ENCODE peak calls at places on chromosomes 5 and 9, in seven cellular contexts. One of them, this sample, is unnamed.

GRCh38 chr9:124752967-124753366 is 18.1 kb downstream of the NR6A1 start:
- DNase-seq in A549: no peak
- DNase-seq in NCI-H524: no peak
- DNase-seq in EH: peak
- DNase-seq in fibroblast of gingiva: no peak
- DNase-seq in stimulated activated CD4-positive, alpha-beta T cell treated with anti-CD3 and anti-CD28 coated beads, Interleukin-2, amount 100 ng/mL, for 48 hours: no peak
- DNase-seq in cerebellum: no peak
- DNase-seq in this sample: peak

GRCh38 chr9:125466356-125466855 is 204.8 kb downstream of the GAPVD1 start:
- DNase-seq in A549: no peak
- DNase-seq in NCI-H524: no peak
- DNase-seq in EH: no peak
- DNase-seq in fibroblast of gingiva: no peak
- DNase-seq in cerebellum: no peak
- DNase-seq in stimulated activated CD4-positive, alpha-beta T cell treated with anti-CD3 and anti-CD28 coated beads, Interleukin-2, amount 100 ng/mL, for 48 hours: no peak
- DNase-seq in this sample: no peak

GRCh38 chr9:75238311-75238976 is 150.1 kb downstream of the OSTF1 start:
- DNase-seq in A549: peak
- DNase-seq in EH: peak
- DNase-seq in stimulated activated CD4-positive, alpha-beta T cell treated with anti-CD3 and anti-CD28 coated beads, Interleukin-2, amount 100 ng/mL, for 48 hours: peak
- DNase-seq in fibroblast of gingiva: peak
- DNase-seq in NCI-H524: peak
- DNase-seq in cerebellum: no peak
- DNase-seq in this sample: no peak

GRCh38 chr5:7586499-7586898 is 190.6 kb downstream of the ADCY2 start:
- DNase-seq in A549: no peak
- DNase-seq in EH: no peak
- DNase-seq in cerebellum: no peak
- DNase-seq in NCI-H524: peak
- DNase-seq in fibroblast of gingiva: no peak
- DNase-seq in stimulated activated CD4-positive, alpha-beta T cell treated with anti-CD3 and anti-CD28 coated beads, Interleukin-2, amount 100 ng/mL, for 48 hours: no peak
- DNase-seq in this sample: no peak

GRCh38 chr5:84885479-84886258 is 501.0 kb upstream of the EDIL3 start:
- DNase-seq in fibroblast of gingiva: peak
- DNase-seq in A549: peak
- DNase-seq in cerebellum: peak
- DNase-seq in stimulated activated CD4-positive, alpha-beta T cell treated with anti-CD3 and anti-CD28 coated beads, Interleukin-2, amount 100 ng/mL, for 48 hours: no peak
- DNase-seq in NCI-H524: no peak
- DNase-seq in EH: no peak
- DNase-seq in this sample: no peak

GRCh38 chr5:81283976-81284375 is 17.4 kb upstream of the ZCCHC9 start:
- DNase-seq in stimulated activated CD4-positive, alpha-beta T cell treated with anti-CD3 and anti-CD28 coated beads, Interleukin-2, amount 100 ng/mL, for 48 hours: no peak
- DNase-seq in cerebellum: no peak
- DNase-seq in A549: no peak
- DNase-seq in EH: no peak
- DNase-seq in NCI-H524: no peak
- DNase-seq in fibroblast of gingiva: no peak
- DNase-seq in this sample: no peak

GRCh38 chr5:76685598-76686169 is 30.2 kb upstream of the F2R start:
- DNase-seq in cerebellum: no peak
- DNase-seq in NCI-H524: no peak
- DNase-seq in EH: no peak
- DNase-seq in fibroblast of gingiva: no peak
- DNase-seq in stimulated activated CD4-positive, alpha-beta T cell treated with anti-CD3 and anti-CD28 coated beads, Interleukin-2, amount 100 ng/mL, for 48 hours: no peak
- DNase-seq in A549: no peak
- DNase-seq in this sample: no peak

GRCh38 chr5:53191766-53192165 is 82.2 kb upstream of the MOCS2 start:
- DNase-seq in cerebellum: no peak
- DNase-seq in NCI-H524: no peak
- DNase-seq in A549: no peak
- DNase-seq in fibroblast of gingiva: peak
- DNase-seq in EH: peak
- DNase-seq in stimulated activated CD4-positive, alpha-beta T cell treated with anti-CD3 and anti-CD28 coated beads, Interleukin-2, amount 100 ng/mL, for 48 hours: no peak
- DNase-seq in this sample: no peak

GRCh38 chr5:116815081-116815480 is 240.5 kb upstream of the SEMA6A start:
- DNase-seq in stimulated activated CD4-positive, alpha-beta T cell treated with anti-CD3 and anti-CD28 coated beads, Interleukin-2, amount 100 ng/mL, for 48 hours: no peak
- DNase-seq in cerebellum: peak
- DNase-seq in A549: no peak
- DNase-seq in fibroblast of gingiva: no peak
- DNase-seq in NCI-H524: no peak
- DNase-seq in EH: no peak
- DNase-seq in this sample: no peak

GRCh38 chr9:130171226-130172148 is 717 bp upstream of the NCS1 start:
- DNase-seq in stimulated activated CD4-positive, alpha-beta T cell treated with anti-CD3 and anti-CD28 coated beads, Interleukin-2, amount 100 ng/mL, for 48 hours: no peak
- DNase-seq in EH: no peak
- DNase-seq in NCI-H524: no peak
- DNase-seq in fibroblast of gingiva: no peak
- DNase-seq in A549: no peak
- DNase-seq in cerebellum: peak
- DNase-seq in this sample: no peak

GRCh38 chr5:83467315-83468044 is 4.1 kb upstream of the VCAN start:
- DNase-seq in fibroblast of gingiva: peak
- DNase-seq in cerebellum: no peak
- DNase-seq in stimulated activated CD4-positive, alpha-beta T cell treated with anti-CD3 and anti-CD28 coated beads, Interleukin-2, amount 100 ng/mL, for 48 hours: no peak
- DNase-seq in NCI-H524: peak
- DNase-seq in EH: peak
- DNase-seq in A549: no peak
- DNase-seq in this sample: peak

GRCh38 chr5:170662966-170663365 is 120.6 kb upstream of the GABRP start:
- DNase-seq in NCI-H524: peak
- DNase-seq in A549: no peak
- DNase-seq in cerebellum: no peak
- DNase-seq in stimulated activated CD4-positive, alpha-beta T cell treated with anti-CD3 and anti-CD28 coated beads, Interleukin-2, amount 100 ng/mL, for 48 hours: no peak
- DNase-seq in fibroblast of gingiva: no peak
- DNase-seq in EH: no peak
- DNase-seq in this sample: no peak

GRCh38 chr9:104091028-104091590 is 3.0 kb upstream of the SMC2 start:
- DNase-seq in cerebellum: no peak
- DNase-seq in stimulated activated CD4-positive, alpha-beta T cell treated with anti-CD3 and anti-CD28 coated beads, Interleukin-2, amount 100 ng/mL, for 48 hours: no peak
- DNase-seq in EH: no peak
- DNase-seq in NCI-H524: no peak
- DNase-seq in fibroblast of gingiva: no peak
- DNase-seq in A549: no peak
- DNase-seq in this sample: no peak

GRCh38 chr5:42949348-42950090 is 90.6 kb downstream of the ANXA2R start:
- DNase-seq in fibroblast of gingiva: peak
- DNase-seq in NCI-H524: peak
- DNase-seq in A549: peak
- DNase-seq in stimulated activated CD4-positive, alpha-beta T cell treated with anti-CD3 and anti-CD28 coated beads, Interleukin-2, amount 100 ng/mL, for 48 hours: peak
- DNase-seq in cerebellum: no peak
- DNase-seq in EH: peak
- DNase-seq in this sample: peak

GRCh38 chr5:96595300-96596090 is 66.7 kb upstream of the CAST start:
- DNase-seq in NCI-H524: peak
- DNase-seq in A549: peak
- DNase-seq in stimulated activated CD4-positive, alpha-beta T cell treated with anti-CD3 and anti-CD28 coated beads, Interleukin-2, amount 100 ng/mL, for 48 hours: peak
- DNase-seq in EH: peak
- DNase-seq in cerebellum: no peak
- DNase-seq in fibroblast of gingiva: no peak
- DNase-seq in this sample: no peak

GRCh38 chr5:616342-617039 is 4.4 kb downstream of the CEP72 start:
- DNase-seq in EH: peak
- DNase-seq in fibroblast of gingiva: no peak
- DNase-seq in cerebellum: no peak
- DNase-seq in NCI-H524: no peak
- DNase-seq in stimulated activated CD4-positive, alpha-beta T cell treated with anti-CD3 and anti-CD28 coated beads, Interleukin-2, amount 100 ng/mL, for 48 hours: no peak
- DNase-seq in A549: peak
- DNase-seq in this sample: no peak